ENCODE peak calls at places on chromosomes 12 and 14, in seven cellular contexts. C is HepG2, L is SK-N-SH, Z is HCT116, U is K562, P is H1, D is GM12878. M is an unnamed sample.

GRCh38 chr14:100547633-100548294 is 39.5 kb downstream of the BEGAIN start:
- DNase-seq in C (no peak), U (no peak), L (no peak), D (no peak), P (no peak), Z (peak), M (peak)

GRCh38 chr12:69570000-69570516 is 15.2 kb upstream of the CCT2 start:
- DNase-seq in U (no peak), L (no peak), C (no peak), P (no peak), Z (peak), D (no peak), M (no peak)

GRCh38 chr12:49644620-49644994 is 21.2 kb downstream of the PRPF40B start:
- DNase-seq in P (peak), Z (peak), D (peak), U (peak), C (peak), L (peak), M (peak)

GRCh38 chr12:98235301-98235700 is 280.1 kb upstream of the TMPO start:
- DNase-seq in D (no peak), P (no peak), Z (no peak), L (no peak), U (no peak), C (no peak), M (no peak)

GRCh38 chr12:129185855-129186254 is 332.6 kb downstream of the GLT1D1 start:
- DNase-seq in Z (no peak), P (no peak), U (no peak), C (no peak), L (no peak), D (no peak), M (no peak)

GRCh38 chr14:50770586-50770985 is 60.4 kb downstream of the NIN start:
- DNase-seq in L (no peak), P (no peak), C (no peak), Z (no peak), U (no peak), D (no peak), M (no peak)

GRCh38 chr12:106955377-106956047 is at the start of gene TMEM263:
- DNase-seq in U (peak), Z (peak), D (peak), P (peak), C (peak), L (peak), M (peak)

GRCh38 chr14:93369393-93370266 is 22.6 kb downstream of the COX8C start:
- DNase-seq in Z (no peak), L (no peak), C (no peak), P (no peak), D (peak), U (no peak), M (no peak)

GRCh38 chr12:94073441-94074051 is 74.8 kb upstream of the PLXNC1 start:
- DNase-seq in L (no peak), U (no peak), C (no peak), D (no peak), Z (no peak), P (no peak), M (no peak)

GRCh38 chr12:64221656-64222010 is 463 bp downstream of the KICS2 start:
- DNase-seq in L (peak), C (peak), U (peak), Z (peak), D (peak), P (peak), M (peak)

GRCh38 chr14:35867280-35867629 is 41.1 kb downstream of the BRMS1L start:
- DNase-seq in Z (no peak), L (no peak), U (no peak), D (no peak), P (no peak), C (no peak), M (no peak)

GRCh38 chr12:11855993-11856374 is 206.5 kb downstream of the ETV6 start:
- DNase-seq in D (no peak), L (no peak), U (no peak), C (no peak), P (no peak), Z (no peak), M (no peak)
- TF ChIP-seq JUND in D (no peak), L (no peak), U (no peak), C (no peak), P (no peak), Z (no peak), M (no peak)

GRCh38 chr14:102723650-102724049 is 53.6 kb upstream of the TRAF3 start:
- DNase-seq in L (no peak), D (no peak), Z (no peak), P (no peak), U (no peak), C (no peak), M (no peak)

GRCh38 chr14:102727336-102728095 is 49.7 kb upstream of the TRAF3 start:
- DNase-seq in Z (no peak), D (no peak), U (no peak), C (no peak), L (no peak), P (no peak), M (no peak)

GRCh38 chr14:102717211-102717610 is 60.0 kb upstream of the TRAF3 start:
- DNase-seq in D (no peak), Z (no peak), U (peak), C (no peak), L (no peak), P (peak), M (no peak)

GRCh38 chr14:102726191-102726949 is 50.9 kb upstream of the TRAF3 start:
- DNase-seq in L (no peak), Z (no peak), P (peak), C (peak), U (no peak), D (no peak), M (peak)

GRCh38 chr14:102722646-102723045 is 54.6 kb upstream of the TRAF3 start:
- DNase-seq in C (no peak), Z (no peak), P (peak), U (no peak), D (no peak), L (no peak), M (no peak)
- TF ChIP-seq JUND in C (no peak), Z (no peak), P (no peak), U (no peak), D (no peak), L (no peak), M (no peak)

DNA sequence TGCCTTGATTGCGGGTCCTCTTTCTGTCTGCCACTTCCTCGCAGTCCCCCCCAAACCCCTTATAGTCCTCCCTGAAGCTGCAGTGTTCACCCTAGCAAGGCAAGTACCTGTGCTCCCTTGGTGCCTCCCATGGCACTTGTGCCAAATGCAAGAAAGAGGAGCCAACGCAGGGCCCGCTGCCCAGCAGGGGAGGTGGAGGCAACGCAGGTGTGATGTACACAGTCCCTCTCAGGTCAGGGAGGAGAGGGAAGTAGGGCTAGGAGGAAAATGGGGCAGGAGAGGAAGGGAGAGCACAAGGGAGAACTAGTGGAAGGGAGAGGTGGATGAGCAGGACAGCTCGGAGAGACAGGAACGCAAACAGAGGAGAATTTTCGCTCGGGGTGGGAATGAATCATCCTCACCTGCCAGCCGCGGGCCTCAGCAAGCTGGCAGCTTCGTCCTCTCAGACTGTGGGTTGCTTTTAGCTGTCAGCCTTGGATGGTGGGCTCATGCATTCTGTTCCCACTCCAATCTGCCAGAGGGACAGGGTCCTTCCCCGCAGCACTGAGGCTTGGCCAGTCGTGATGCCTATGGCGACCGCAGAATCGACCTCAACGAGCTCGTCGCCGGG is 357.0 kb downstream of the CACNA1C start:
- DNase-seq in Z (no peak), U (no peak), L (no peak), P (no peak), C (no peak), D (no peak), M (no peak)
- TF ChIP-seq JUND in Z (no peak), U (no peak), L (no peak), P (no peak), C (no peak), D (no peak), M (no peak)

DNA sequence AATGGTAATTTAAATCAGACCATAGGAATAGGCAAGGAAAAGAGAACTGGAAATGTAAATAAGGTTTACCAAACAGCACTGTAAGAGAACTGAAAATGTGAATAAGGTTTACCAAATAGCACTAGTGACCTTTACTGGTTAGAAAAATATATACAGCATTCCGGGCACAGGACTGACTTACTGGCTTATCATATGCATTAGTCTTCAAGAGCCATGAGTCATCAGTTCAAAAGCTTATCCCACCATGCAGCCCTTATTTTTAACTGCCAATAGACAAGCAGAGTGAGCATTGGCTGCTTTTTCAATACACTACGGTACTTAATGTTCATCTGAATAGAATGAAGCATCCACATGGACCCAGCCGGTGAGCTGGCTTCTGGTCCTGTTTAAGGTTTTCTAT is 13.0 kb upstream of the NELL2 start:
- DNase-seq in L (no peak), U (peak), D (no peak), C (no peak), P (no peak), Z (no peak), M (no peak)
- TF ChIP-seq JUND in L (no peak), U (peak), D (no peak), C (no peak), P (no peak), Z (no peak), M (no peak)

GRCh38 chr12:25130741-25131188 is 64.2 kb downstream of the DNAI7 start:
- DNase-seq in Z (peak), P (no peak), U (peak), D (no peak), L (peak), C (peak), M (peak)
- TF ChIP-seq JUND in Z (no peak), P (no peak), U (no peak), D (no peak), L (no peak), C (no peak), M (no peak)

GRCh38 chr12:52360106-52360662 is 7.1 kb downstream of the KRT85 start:
- DNase-seq in C (no peak), L (no peak), Z (no peak), D (no peak), P (no peak), U (no peak), M (peak)

GRCh38 chr12:52361553-52361952 is 5.7 kb downstream of the KRT85 start:
- DNase-seq in U (no peak), D (no peak), P (no peak), C (no peak), L (no peak), Z (no peak), M (no peak)

GRCh38 chr12:52362118-52362726 is 5.1 kb downstream of the KRT85 start:
- DNase-seq in C (no peak), L (no peak), U (no peak), Z (no peak), P (peak), D (no peak), M (no peak)

GRCh38 chr12:52359511-52360103 is 7.7 kb downstream of the KRT85 start:
- DNase-seq in D (no peak), L (no peak), C (no peak), U (no peak), P (no peak), Z (no peak), M (no peak)

GRCh38 chr12:52360663-52361271 is 6.5 kb downstream of the KRT85 start:
- DNase-seq in P (no peak), Z (no peak), C (no peak), D (no peak), U (no peak), L (no peak), M (peak)
- TF ChIP-seq JUND in P (no peak), Z (no peak), C (no peak), D (no peak), U (no peak), L (no peak), M (no peak)

GRCh38 chr12:89889051-89889450 is 180.4 kb upstream of the ATP2B1 start:
- DNase-seq in P (no peak), U (no peak), Z (no peak), C (no peak), L (no peak), D (no peak), M (no peak)

GRCh38 chr12:89892426-89892825 is 183.8 kb upstream of the ATP2B1 start:
- DNase-seq in P (no peak), C (no peak), D (no peak), L (no peak), Z (no peak), U (no peak), M (no peak)

GRCh38 chr12:89890191-89890590 is 181.6 kb upstream of the ATP2B1 start:
- DNase-seq in Z (no peak), D (no peak), L (no peak), P (no peak), C (no peak), U (no peak), M (no peak)

GRCh38 chr12:89893972-89894706 is 185.5 kb upstream of the ATP2B1 start:
- DNase-seq in U (no peak), L (no peak), D (no peak), C (no peak), Z (no peak), P (no peak), M (no peak)

GRCh38 chr12:89891933-89892332 is 183.3 kb upstream of the ATP2B1 start:
- DNase-seq in U (no peak), P (no peak), L (no peak), Z (no peak), D (no peak), C (no peak), M (no peak)
- TF ChIP-seq JUND in U (no peak), P (no peak), L (no peak), Z (no peak), D (no peak), C (no peak), M (no peak)

DNA sequence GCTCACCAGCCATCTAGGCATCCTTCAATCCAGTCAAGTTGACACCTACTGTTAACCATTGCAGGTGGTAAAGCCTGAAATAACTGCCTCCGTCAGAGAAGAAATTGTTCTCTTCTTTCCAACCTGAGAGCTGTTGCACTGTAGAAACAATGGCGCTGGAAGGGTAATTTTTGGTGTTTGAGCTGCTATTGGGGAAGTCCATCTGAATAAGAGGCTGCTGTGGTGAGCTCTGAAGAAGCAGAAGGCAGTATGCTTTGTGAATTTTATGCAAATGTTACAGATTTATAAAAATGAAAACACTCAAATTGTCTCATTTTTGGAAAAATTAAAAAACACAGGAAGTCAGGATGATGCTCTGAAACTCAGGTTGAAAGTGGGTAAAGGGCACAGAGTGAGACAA is 60.2 kb downstream of the SNAPC1 start:
- DNase-seq in L (no peak), Z (no peak), C (no peak), U (no peak), D (no peak), P (no peak), M (no peak)
- TF ChIP-seq JUND in L (no peak), Z (no peak), C (no peak), U (no peak), D (no peak), P (no peak), M (no peak)

M was measured in T47D.